ENCODE peak calls at places on chromosomes 3 and 15, in five cellular contexts. One of them, this sample, is unnamed.

GRCh38 chr3:43017593-43018195 is 38.6 kb downstream of the GASK1A start:
- DNase-seq in HCT116: no peak
- DNase-seq in C1 segment of cervical spinal cord: no peak
- DNase-seq in Calu3: no peak
- DNase-seq in GM13977: no peak
- DNase-seq in this sample: no peak

GRCh38 chr15:88897456-88898194 is 2.3 kb upstream of the HAPLN3 start:
- DNase-seq in HCT116: no peak
- DNase-seq in C1 segment of cervical spinal cord: no peak
- DNase-seq in Calu3: peak
- DNase-seq in GM13977: no peak
- DNase-seq in this sample: no peak

GRCh38 chr15:92226020-92226612 is 167.6 kb upstream of the ST8SIA2 start:
- DNase-seq in HCT116: peak
- DNase-seq in C1 segment of cervical spinal cord: peak
- DNase-seq in Calu3: peak
- DNase-seq in GM13977: peak
- DNase-seq in this sample: no peak

GRCh38 chr3:190340071-190340470 is 17.8 kb upstream of the CLDN1 start:
- DNase-seq in HCT116: no peak
- DNase-seq in C1 segment of cervical spinal cord: no peak
- DNase-seq in Calu3: no peak
- DNase-seq in GM13977: no peak
- DNase-seq in this sample: no peak

GRCh38 chr15:37485056-37485455 is 384.7 kb upstream of the MEIS2 start:
- DNase-seq in HCT116: no peak
- DNase-seq in C1 segment of cervical spinal cord: no peak
- DNase-seq in Calu3: no peak
- DNase-seq in GM13977: no peak
- DNase-seq in this sample: no peak

GRCh38 chr15:89332446-89332845 is 2.2 kb downstream of the POLG start:
- DNase-seq in HCT116: peak
- DNase-seq in C1 segment of cervical spinal cord: no peak
- DNase-seq in Calu3: peak
- DNase-seq in GM13977: no peak
- DNase-seq in this sample: no peak

GRCh38 chr3:169327969-169328368 is 335.5 kb downstream of the MECOM start:
- DNase-seq in HCT116: no peak
- DNase-seq in C1 segment of cervical spinal cord: no peak
- DNase-seq in Calu3: no peak
- DNase-seq in GM13977: no peak
- DNase-seq in this sample: no peak

GRCh38 chr15:29278436-29279099 is 8.9 kb upstream of the NSMCE3 start:
- DNase-seq in HCT116: peak
- DNase-seq in C1 segment of cervical spinal cord: no peak
- DNase-seq in Calu3: no peak
- DNase-seq in GM13977: no peak
- DNase-seq in this sample: no peak

GRCh38 chr15:66772967-66773873 is 71.2 kb downstream of the SMAD6 start:
- DNase-seq in HCT116: no peak
- DNase-seq in C1 segment of cervical spinal cord: no peak
- DNase-seq in Calu3: no peak
- DNase-seq in GM13977: no peak
- DNase-seq in this sample: no peak

GRCh38 chr3:156614642-156615511 is 59.5 kb upstream of the TIPARP start:
- DNase-seq in HCT116: no peak
- DNase-seq in C1 segment of cervical spinal cord: no peak
- DNase-seq in Calu3: no peak
- DNase-seq in GM13977: no peak
- DNase-seq in this sample: no peak

This sample was measured in keratinocyte.